ENCODE peak calls at places on chromosomes 12 and 14, in nine cellular contexts. M, L, B, D, U, S, N, K and J are unnamed samples.

GRCh38 chr12:32084017-32084688 is 22.5 kb upstream of the BICD1 start:
- DNase-seq in S (no peak), B (no peak), K (no peak), U (no peak), L (no peak), M (no peak), D (no peak), N (no peak), J (no peak)

GRCh38 chr12:122615780-122616179 is 87.4 kb downstream of the HCAR2 start:
- DNase-seq in D (no peak), M (no peak), N (no peak), K (no peak), U (no peak), B (no peak), L (no peak), S (no peak), J (no peak)

GRCh38 chr12:5177731-5178130 is 134.1 kb downstream of the KCNA5 start:
- DNase-seq in B (no peak), S (no peak), L (peak), N (no peak), D (no peak), K (no peak), U (no peak), M (no peak), J (no peak)

GRCh38 chr14:22314183-22314820 is 274.7 kb downstream of the DAD1 start:
- DNase-seq in L (no peak), U (peak), D (no peak), B (peak), M (no peak), K (peak), N (no peak), S (no peak), J (no peak)

GRCh38 chr14:30607156-30607780 is 14.9 kb upstream of the SCFD1 start:
- DNase-seq in N (no peak), B (no peak), K (no peak), L (no peak), M (no peak), D (no peak), U (peak), S (no peak), J (no peak)

GRCh38 chr12:70418101-70418500 is 52.0 kb downstream of the KCNMB4 start:
- DNase-seq in L (no peak), B (no peak), M (no peak), U (no peak), N (no peak), D (no peak), S (no peak), K (no peak), J (no peak)

GRCh38 chr14:99793213-99794155 is at the start of gene EML1:
- DNase-seq in D (peak), K (peak), N (peak), L (no peak), M (no peak), B (no peak), S (peak), U (peak), J (peak)

GRCh38 chr12:59927041-59927440 is 331.2 kb downstream of the SLC16A7 start:
- DNase-seq in U (no peak), L (no peak), S (no peak), D (no peak), B (no peak), K (no peak), M (no peak), N (no peak), J (no peak)

GRCh38 chr12:66268562-66268961 is 33.7 kb upstream of the HELB start:
- DNase-seq in S (no peak), L (no peak), D (no peak), N (no peak), K (no peak), U (peak), M (no peak), B (no peak), J (no peak)

GRCh38 chr12:11877869-11878780 is 192.6 kb upstream of the BCL2L14 start:
- DNase-seq in N (no peak), L (peak), B (peak), D (no peak), S (peak), M (peak), U (no peak), K (no peak), J (peak)

GRCh38 chr14:55122441-55122986 is 6.5 kb upstream of the LGALS3 start:
- DNase-seq in K (no peak), D (no peak), N (peak), S (peak), M (no peak), L (peak), B (no peak), U (no peak), J (no peak)

GRCh38 chr14:55120466-55121144 is 8.4 kb upstream of the LGALS3 start:
- DNase-seq in N (peak), U (peak), L (peak), M (no peak), K (no peak), B (no peak), D (no peak), S (no peak), J (no peak)

GRCh38 chr14:55123101-55123500 is 6.0 kb upstream of the LGALS3 start:
- DNase-seq in U (no peak), K (no peak), N (peak), D (no peak), M (peak), B (no peak), S (no peak), L (peak), J (peak)

GRCh38 chr14:55121628-55122440 is 7.2 kb upstream of the LGALS3 start:
- DNase-seq in L (peak), N (no peak), M (no peak), D (no peak), U (no peak), B (no peak), K (no peak), S (no peak), J (no peak)

GRCh38 chr14:55121146-55121545 is 7.9 kb upstream of the LGALS3 start:
- DNase-seq in B (no peak), S (no peak), N (no peak), L (peak), M (no peak), D (no peak), K (no peak), U (no peak), J (no peak)
- H3K4me3 ChIP-seq in B (no peak), S (no peak), N (no peak), L (no peak), M (no peak), D (no peak), K (no peak), U (no peak), J (no peak)

GRCh38 chr12:18361431-18361830 is 100.1 kb downstream of the PIK3C2G start:
- DNase-seq in M (no peak), U (no peak), B (no peak), K (no peak), D (no peak), N (no peak), S (no peak), L (no peak), J (no peak)
- TF ChIP-seq CTCF in M (no peak), U (no peak), B (no peak), K (no peak), D (no peak), N (no peak), S (no peak), L (no peak), J (peak)

GRCh38 chr14:65938738-65939137 is 526.2 kb downstream of the FUT8 start:
- DNase-seq in U (no peak), M (no peak), S (no peak), N (no peak), L (no peak), K (no peak), D (no peak), B (no peak), J (no peak)

GRCh38 chr14:65937079-65937803 is 524.7 kb downstream of the FUT8 start:
- DNase-seq in S (no peak), D (no peak), U (no peak), K (no peak), M (no peak), N (no peak), B (no peak), L (no peak), J (no peak)

GRCh38 chr14:65936342-65936741 is 523.8 kb downstream of the FUT8 start:
- DNase-seq in M (no peak), N (no peak), L (no peak), U (no peak), S (no peak), K (no peak), D (no peak), B (no peak), J (no peak)

GRCh38 chr14:65939184-65939583 is 526.7 kb downstream of the FUT8 start:
- DNase-seq in L (no peak), D (no peak), U (no peak), K (no peak), S (no peak), B (no peak), N (no peak), M (no peak), J (no peak)

DNA sequence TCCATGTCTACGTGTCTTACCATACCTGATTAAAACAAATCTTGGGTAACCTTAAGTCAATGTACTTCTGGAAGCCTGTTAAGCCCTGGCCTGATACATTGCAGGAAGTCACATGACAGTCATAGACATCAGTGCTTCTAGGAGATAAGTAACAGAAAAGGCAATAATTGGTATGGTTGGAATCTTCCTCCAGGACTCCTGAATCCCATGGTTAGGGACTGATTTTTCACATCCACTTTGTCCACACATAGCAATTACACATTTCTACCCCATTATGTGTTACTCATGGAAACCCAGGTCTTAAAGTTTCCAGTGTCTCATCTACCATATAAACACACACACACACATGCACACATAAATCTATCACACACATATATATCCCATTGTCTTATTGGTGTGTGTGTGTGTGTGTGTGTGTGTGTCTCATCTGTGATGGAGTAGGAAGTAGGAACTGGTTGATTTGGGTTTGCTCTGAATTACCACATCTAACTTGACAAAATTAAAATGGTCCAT is 525.3 kb downstream of the FUT8 start:
- DNase-seq in B (no peak), L (no peak), S (no peak), M (no peak), U (no peak), D (no peak), K (no peak), N (no peak), J (no peak)
- H3K4me3 ChIP-seq in B (no peak), L (no peak), S (no peak), M (no peak), U (no peak), D (no peak), K (no peak), N (no peak), J (no peak)

GRCh38 chr12:57397441-57397840 is 33.4 kb downstream of the R3HDM2 start:
- DNase-seq in K (no peak), B (no peak), D (no peak), S (no peak), M (no peak), N (no peak), U (no peak), L (no peak), J (no peak)
- TF ChIP-seq CTCF in K (no peak), B (no peak), D (no peak), S (no peak), M (no peak), N (no peak), U (no peak), L (no peak), J (no peak)